ENCODE peak calls at places on chromosomes 16 and 17, in six cellular contexts. One of them, this sample, is unnamed.

GRCh38 chr16:73872856-73873255 is 423.8 kb upstream of the PSMD7 start:
- DNase-seq in foreskin fibroblast: no peak
- DNase-seq in Calu3: no peak
- DNase-seq in activated T-helper 9 cell treated with anti-CD3 and anti-CD28 coated beads, Interleukin-2, amount 50 U/mL, for 16 hours: no peak
- DNase-seq in NCI-H748 treated with DMSO at 0.1 percent for 48 hours: no peak
- DNase-seq in fibroblast of pulmonary artery: no peak
- DNase-seq in this sample: no peak

GRCh38 chr17:55426851-55427586 is 5.4 kb upstream of the MMD start:
- DNase-seq in foreskin fibroblast: peak
- DNase-seq in Calu3: no peak
- DNase-seq in activated T-helper 9 cell treated with anti-CD3 and anti-CD28 coated beads, Interleukin-2, amount 50 U/mL, for 16 hours: no peak
- DNase-seq in NCI-H748 treated with DMSO at 0.1 percent for 48 hours: no peak
- DNase-seq in fibroblast of pulmonary artery: peak
- DNase-seq in this sample: no peak

GRCh38 chr16:457732-458400 is 32.4 kb downstream of the RAB11FIP3 start:
- DNase-seq in foreskin fibroblast: no peak
- DNase-seq in Calu3: no peak
- DNase-seq in activated T-helper 9 cell treated with anti-CD3 and anti-CD28 coated beads, Interleukin-2, amount 50 U/mL, for 16 hours: no peak
- DNase-seq in NCI-H748 treated with DMSO at 0.1 percent for 48 hours: no peak
- DNase-seq in fibroblast of pulmonary artery: peak
- DNase-seq in this sample: peak

GRCh38 chr16:30567160-30567990 is 4.1 kb downstream of the ZNF688 start:
- DNase-seq in foreskin fibroblast: no peak
- DNase-seq in Calu3: peak
- DNase-seq in activated T-helper 9 cell treated with anti-CD3 and anti-CD28 coated beads, Interleukin-2, amount 50 U/mL, for 16 hours: peak
- DNase-seq in NCI-H748 treated with DMSO at 0.1 percent for 48 hours: no peak
- DNase-seq in fibroblast of pulmonary artery: peak
- DNase-seq in this sample: no peak

GRCh38 chr17:48841395-48841831 is 10.6 kb downstream of the CALCOCO2 start:
- DNase-seq in foreskin fibroblast: peak
- DNase-seq in Calu3: no peak
- DNase-seq in activated T-helper 9 cell treated with anti-CD3 and anti-CD28 coated beads, Interleukin-2, amount 50 U/mL, for 16 hours: no peak
- DNase-seq in NCI-H748 treated with DMSO at 0.1 percent for 48 hours: no peak
- DNase-seq in fibroblast of pulmonary artery: peak
- DNase-seq in this sample: no peak

GRCh38 chr16:75309156-75309555 is 57.7 kb upstream of the BCAR1 start:
- DNase-seq in foreskin fibroblast: no peak
- DNase-seq in Calu3: no peak
- DNase-seq in activated T-helper 9 cell treated with anti-CD3 and anti-CD28 coated beads, Interleukin-2, amount 50 U/mL, for 16 hours: no peak
- DNase-seq in NCI-H748 treated with DMSO at 0.1 percent for 48 hours: no peak
- DNase-seq in fibroblast of pulmonary artery: no peak
- DNase-seq in this sample: no peak

GRCh38 chr17:56939869-56940484 is 20.9 kb downstream of the COIL start:
- DNase-seq in foreskin fibroblast: no peak
- DNase-seq in Calu3: no peak
- DNase-seq in activated T-helper 9 cell treated with anti-CD3 and anti-CD28 coated beads, Interleukin-2, amount 50 U/mL, for 16 hours: no peak
- DNase-seq in NCI-H748 treated with DMSO at 0.1 percent for 48 hours: peak
- DNase-seq in fibroblast of pulmonary artery: peak
- DNase-seq in this sample: no peak

GRCh38 chr17:82378741-82379021 is 7.1 kb downstream of the UTS2R start:
- DNase-seq in foreskin fibroblast: no peak
- DNase-seq in Calu3: no peak
- DNase-seq in activated T-helper 9 cell treated with anti-CD3 and anti-CD28 coated beads, Interleukin-2, amount 50 U/mL, for 16 hours: no peak
- DNase-seq in NCI-H748 treated with DMSO at 0.1 percent for 48 hours: no peak
- DNase-seq in fibroblast of pulmonary artery: no peak
- DNase-seq in this sample: no peak

GRCh38 chr16:57479043-57479421 is 7.3 kb downstream of the DOK4 start:
- DNase-seq in foreskin fibroblast: no peak
- DNase-seq in Calu3: no peak
- DNase-seq in activated T-helper 9 cell treated with anti-CD3 and anti-CD28 coated beads, Interleukin-2, amount 50 U/mL, for 16 hours: no peak
- DNase-seq in NCI-H748 treated with DMSO at 0.1 percent for 48 hours: no peak
- DNase-seq in fibroblast of pulmonary artery: no peak
- DNase-seq in this sample: no peak

GRCh38 chr17:55576237-55576998 is 65.2 kb upstream of the SMIM36 start:
- DNase-seq in foreskin fibroblast: peak
- DNase-seq in Calu3: peak
- DNase-seq in activated T-helper 9 cell treated with anti-CD3 and anti-CD28 coated beads, Interleukin-2, amount 50 U/mL, for 16 hours: no peak
- DNase-seq in NCI-H748 treated with DMSO at 0.1 percent for 48 hours: no peak
- DNase-seq in fibroblast of pulmonary artery: peak
- DNase-seq in this sample: no peak

GRCh38 chr16:83171396-83171795 is 544.6 kb downstream of the CDH13 start:
- DNase-seq in foreskin fibroblast: no peak
- DNase-seq in Calu3: no peak
- DNase-seq in activated T-helper 9 cell treated with anti-CD3 and anti-CD28 coated beads, Interleukin-2, amount 50 U/mL, for 16 hours: no peak
- DNase-seq in NCI-H748 treated with DMSO at 0.1 percent for 48 hours: no peak
- DNase-seq in fibroblast of pulmonary artery: no peak
- DNase-seq in this sample: no peak

GRCh38 chr16:84020353-84020752 is 22.2 kb downstream of the SLC38A8 start:
- DNase-seq in foreskin fibroblast: no peak
- DNase-seq in Calu3: no peak
- DNase-seq in activated T-helper 9 cell treated with anti-CD3 and anti-CD28 coated beads, Interleukin-2, amount 50 U/mL, for 16 hours: no peak
- DNase-seq in NCI-H748 treated with DMSO at 0.1 percent for 48 hours: no peak
- DNase-seq in fibroblast of pulmonary artery: no peak
- DNase-seq in this sample: no peak

GRCh38 chr16:88526906-88527185 is 43.4 kb upstream of the ZC3H18 start:
- DNase-seq in foreskin fibroblast: no peak
- DNase-seq in Calu3: no peak
- DNase-seq in activated T-helper 9 cell treated with anti-CD3 and anti-CD28 coated beads, Interleukin-2, amount 50 U/mL, for 16 hours: no peak
- DNase-seq in NCI-H748 treated with DMSO at 0.1 percent for 48 hours: no peak
- DNase-seq in fibroblast of pulmonary artery: no peak
- DNase-seq in this sample: peak

This sample was measured in pancreas.